ENCODE peak calls at places on chromosome 1, in eight cellular contexts. H is naive thymus-derived CD8-positive, alpha-beta T cell; G is HS-5; I is substantia nigra; D is OCI-LY7; Q is NCI-H748 treated with DMSO at 0.1 percent for 48 hours; Z is activated T-helper 1 cell treated with Interleukin-2 at 50 U/mL for 16 hours; L is aorta. C is an unnamed sample.

GRCh38 chr1:32817815-32818786 is 648 bp downstream of the S100PBP start:
- DNase-seq in Z (peak; percentile 10), I (peak; percentile 53), H (peak; percentile 26), D (peak; percentile 68), L (peak; percentile 87), Q (no peak), G (peak; percentile 26), C (peak; percentile 44)

GRCh38 chr1:147072371-147073061 is 99.8 kb downstream of the PRKAB2 start:
- DNase-seq in L (no peak), H (peak; percentile 15), D (no peak), Q (no peak), G (no peak), Z (no peak), I (no peak), C (no peak)

GRCh38 chr1:81446006-81446669 is 354.6 kb upstream of the ADGRL2 start:
- DNase-seq in G (no peak), D (no peak), Z (no peak), H (no peak), Q (peak; percentile 66), I (no peak), L (no peak), C (no peak)

GRCh38 chr1:219088778-219089557 is 84.7 kb upstream of the LYPLAL1 start:
- DNase-seq in L (peak; percentile 81), Q (no peak), I (no peak), Z (no peak), G (peak; percentile 79), D (no peak), H (no peak), C (no peak)

GRCh38 chr1:56547473-56547872 is 31.9 kb downstream of the PLPP3 start:
- DNase-seq in Q (no peak), I (no peak), L (no peak), Z (no peak), G (no peak), D (no peak), H (no peak), C (no peak)

GRCh38 chr1:82318921-82319320 is 518.2 kb downstream of the ADGRL2 start:
- DNase-seq in I (no peak), H (no peak), G (no peak), Q (no peak), D (no peak), L (no peak), Z (no peak), C (no peak)

GRCh38 chr1:215380566-215380965 is 186.5 kb upstream of the KCTD3 start:
- DNase-seq in G (no peak), H (no peak), Z (no peak), Q (no peak), I (no peak), L (no peak), D (no peak), C (no peak)

GRCh38 chr1:178093958-178094751 is at the start of gene RASAL2:
- DNase-seq in Q (peak; percentile 53), I (peak; percentile 71), H (peak; percentile 8), Z (no peak), L (peak; percentile 79), D (no peak), G (no peak), C (peak; percentile 74)

GRCh38 chr1:30748699-30749401 is 8.7 kb downstream of the LAPTM5 start:
- DNase-seq in L (no peak), I (no peak), H (peak; percentile 38), Z (no peak), Q (no peak), D (no peak), G (no peak), C (no peak)

GRCh38 chr1:27070390-27071048 is 57.9 kb upstream of the TENT5B start:
- DNase-seq in Q (no peak), I (no peak), G (no peak), Z (no peak), H (no peak), L (no peak), D (peak; percentile 51), C (no peak)

GRCh38 chr1:154419620-154420020 is 14.5 kb downstream of the IL6R start:
- DNase-seq in L (peak; percentile 95), D (no peak), H (peak; percentile 56), I (peak; percentile 52), Z (peak; percentile 37), G (no peak), Q (no peak), C (no peak)

GRCh38 chr1:174068000-174068399 is 45.8 kb upstream of the RC3H1 start:
- DNase-seq in L (no peak), D (peak; percentile 10), Z (no peak), Q (no peak), G (no peak), H (peak; percentile 50), I (no peak), C (no peak)